ENCODE peak calls at places on chromosomes 3 and 15, in five cellular contexts. V is lower lobe of right lung, B is left lung, H is A549, S is lung. O is an unnamed sample.

GRCh38 chr3:18812316-18812715 is 336.0 kb upstream of the KCNH8 start:
- DNase-seq in V (no peak), H (no peak), S (no peak), B (no peak), O (no peak)

GRCh38 chr15:63668601-63669000 is 71.4 kb downstream of the FBXL22 start:
- DNase-seq in B (no peak), V (no peak), H (no peak), S (no peak), O (no peak)

GRCh38 chr15:57019496-57020160 is 101.2 kb downstream of the TCF12 start:
- DNase-seq in B (no peak), S (no peak), V (no peak), H (no peak), O (no peak)

GRCh38 chr3:181727122-181728036 is 15.7 kb downstream of the SOX2 start:
- DNase-seq in B (no peak), H (no peak), V (no peak), S (no peak), O (no peak)

GRCh38 chr3:43867673-43868072 is 176.9 kb downstream of the ABHD5 start:
- DNase-seq in B (no peak), S (no peak), H (no peak), V (no peak), O (no peak)

GRCh38 chr3:148723591-148723990 is 25.9 kb downstream of the AGTR1 start:
- DNase-seq in H (peak), S (no peak), B (no peak), V (no peak), O (no peak)

GRCh38 chr3:190307164-190307545 is 15.1 kb downstream of the CLDN1 start:
- DNase-seq in B (no peak), S (no peak), V (no peak), H (no peak), O (no peak)

GRCh38 chr15:51796777-51797474 is 32.5 kb upstream of the TMOD3 start:
- DNase-seq in V (no peak), B (no peak), H (peak), S (no peak), O (no peak)

GRCh38 chr3:149243540-149243939 is 21.9 kb upstream of the CP start:
- DNase-seq in H (no peak), S (no peak), V (no peak), B (no peak), O (no peak)

GRCh38 chr3:56443372-56443771 is 24.9 kb downstream of the ERC2 start:
- DNase-seq in H (no peak), V (no peak), S (no peak), B (no peak), O (no peak)

GRCh38 chr3:180420804-180421203 is 181.2 kb upstream of the TTC14 start:
- DNase-seq in S (no peak), V (no peak), H (no peak), B (no peak), O (no peak)

GRCh38 chr3:66796343-66796742 is 201.8 kb upstream of the KBTBD8 start:
- DNase-seq in V (no peak), S (no peak), H (no peak), B (no peak), O (no peak)

GRCh38 chr3:21310176-21310575 is 440.8 kb downstream of the ZNF385D start:
- DNase-seq in V (no peak), B (no peak), H (no peak), S (no peak), O (no peak)

GRCh38 chr3:104906001-104906639 is 460.6 kb upstream of the ALCAM start:
- DNase-seq in H (no peak), V (no peak), S (no peak), B (peak), O (no peak)

GRCh38 chr3:168024537-168024941 is 71.2 kb downstream of the GOLIM4 start:
- DNase-seq in V (no peak), S (no peak), B (no peak), H (no peak), O (no peak)

GRCh38 chr3:56753206-56753605 is 48.5 kb downstream of the ARHGEF3 start:
- DNase-seq in B (no peak), V (no peak), H (no peak), S (no peak), O (no peak)

GRCh38 chr3:194574639-194575483 is 58.4 kb downstream of the TMEM44 start:
- DNase-seq in S (no peak), V (no peak), B (no peak), H (no peak), O (no peak)

GRCh38 chr3:78724886-78725285 is 1042.9 kb downstream of the ROBO1 start:
- DNase-seq in H (no peak), S (no peak), B (no peak), V (no peak), O (no peak)

GRCh38 chr3:114673481-114673880 is 379.7 kb downstream of the TIGIT start:
- DNase-seq in S (no peak), B (no peak), H (no peak), V (no peak), O (no peak)

GRCh38 chr15:81785679-81786078 is 260.1 kb downstream of the MEX3B start:
- DNase-seq in V (no peak), S (no peak), H (no peak), B (no peak), O (no peak)

GRCh38 chr15:51160484-51160883 is 65.8 kb upstream of the TNFAIP8L3 start:
- DNase-seq in B (no peak), H (no peak), S (no peak), V (no peak), O (peak)

GRCh38 chr15:44545934-44546802 is 9.2 kb downstream of the EIF3J start:
- DNase-seq in V (no peak), H (no peak), S (no peak), B (no peak), O (no peak)

GRCh38 chr3:41088882-41089281 is 110.4 kb upstream of the CTNNB1 start:
- DNase-seq in B (no peak), V (no peak), H (no peak), S (no peak), O (no peak)

GRCh38 chr15:70584838-70585706 is 178.3 kb downstream of the UACA start:
- DNase-seq in H (peak), V (no peak), B (no peak), S (no peak), O (no peak)
- TF ChIP-seq CTCF in H (peak), V (peak), B (peak), S (no peak), O (no peak)

DNA sequence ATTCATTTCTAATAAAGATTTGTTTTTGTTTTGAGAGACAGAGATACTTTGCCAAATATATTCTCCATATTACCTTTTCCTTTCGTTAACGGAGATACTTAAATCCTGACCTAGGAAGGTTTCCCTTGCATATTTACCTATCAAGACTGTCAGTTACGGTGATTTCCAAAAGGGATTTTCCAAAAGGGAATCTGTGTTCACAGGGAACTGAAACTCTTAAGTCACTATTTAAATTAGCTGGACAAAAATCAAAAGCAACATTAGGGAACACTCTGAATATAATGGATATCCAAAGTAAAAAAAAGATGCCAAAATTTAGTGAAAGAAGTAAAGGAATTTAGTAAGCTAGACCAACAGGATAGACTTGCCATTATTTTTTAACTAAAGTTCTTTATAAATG is 576 bp downstream of the LRRFIP2 start:
- DNase-seq in H (no peak), V (no peak), B (no peak), S (no peak), O (no peak)
- H3K4me3 ChIP-seq in H (no peak), V (peak), B (peak), S (no peak), O (peak)

GRCh38 chr3:72451840-72452239 is 396.4 kb downstream of the SHQ1 start:
- DNase-seq in S (no peak), B (no peak), V (no peak), H (no peak), O (no peak)

GRCh38 chr3:72449551-72449950 is 398.7 kb downstream of the SHQ1 start:
- DNase-seq in S (no peak), H (no peak), B (no peak), V (no peak), O (no peak)

GRCh38 chr3:72453686-72454085 is 394.6 kb downstream of the SHQ1 start:
- DNase-seq in H (no peak), V (no peak), B (no peak), S (no peak), O (no peak)

GRCh38 chr3:72448858-72449257 is 399.4 kb downstream of the SHQ1 start:
- DNase-seq in B (no peak), S (no peak), V (no peak), H (no peak), O (no peak)

DNA sequence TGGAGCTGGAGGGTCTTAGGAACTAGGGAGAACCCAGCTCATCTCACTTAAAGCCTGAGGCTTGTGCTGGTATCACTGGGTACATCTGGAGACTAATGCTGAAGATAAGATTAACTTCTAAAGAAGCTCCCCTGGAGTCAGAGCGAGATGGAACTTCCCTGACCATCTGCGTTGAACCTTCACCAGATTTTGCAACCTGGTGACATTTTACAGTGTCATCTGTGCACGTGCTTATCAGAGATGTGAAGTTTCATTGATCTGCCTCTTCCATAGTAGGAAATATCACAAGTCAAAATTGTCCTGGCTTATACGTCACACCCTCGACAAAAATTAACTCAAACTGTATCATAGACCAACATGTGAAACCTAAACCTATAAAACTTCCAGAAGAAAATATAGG is 395.5 kb downstream of the SHQ1 start:
- DNase-seq in B (no peak), H (no peak), S (no peak), V (no peak), O (no peak)
- H3K27ac ChIP-seq in B (no peak), H (no peak), S (no peak), V (no peak), O (no peak)

GRCh38 chr3:134640872-134641470 is 9.9 kb downstream of the KY start:
- DNase-seq in H (peak), B (no peak), S (no peak), V (no peak), O (peak)
- TF ChIP-seq CTCF in H (peak), B (peak), S (no peak), V (peak), O (peak)

GRCh38 chr15:38553071-38553470 is 11.5 kb downstream of the RASGRP1 start:
- DNase-seq in S (no peak), B (no peak), V (no peak), H (no peak), O (no peak)

GRCh38 chr15:38545179-38545578 is 19.4 kb downstream of the RASGRP1 start:
- DNase-seq in B (no peak), H (no peak), V (no peak), S (no peak), O (no peak)

GRCh38 chr15:38549222-38549621 is 15.4 kb downstream of the RASGRP1 start:
- DNase-seq in B (no peak), S (no peak), V (no peak), H (no peak), O (no peak)

GRCh38 chr15:38551720-38552627 is 12.6 kb downstream of the RASGRP1 start:
- DNase-seq in H (no peak), S (no peak), B (no peak), V (no peak), O (no peak)

DNA sequence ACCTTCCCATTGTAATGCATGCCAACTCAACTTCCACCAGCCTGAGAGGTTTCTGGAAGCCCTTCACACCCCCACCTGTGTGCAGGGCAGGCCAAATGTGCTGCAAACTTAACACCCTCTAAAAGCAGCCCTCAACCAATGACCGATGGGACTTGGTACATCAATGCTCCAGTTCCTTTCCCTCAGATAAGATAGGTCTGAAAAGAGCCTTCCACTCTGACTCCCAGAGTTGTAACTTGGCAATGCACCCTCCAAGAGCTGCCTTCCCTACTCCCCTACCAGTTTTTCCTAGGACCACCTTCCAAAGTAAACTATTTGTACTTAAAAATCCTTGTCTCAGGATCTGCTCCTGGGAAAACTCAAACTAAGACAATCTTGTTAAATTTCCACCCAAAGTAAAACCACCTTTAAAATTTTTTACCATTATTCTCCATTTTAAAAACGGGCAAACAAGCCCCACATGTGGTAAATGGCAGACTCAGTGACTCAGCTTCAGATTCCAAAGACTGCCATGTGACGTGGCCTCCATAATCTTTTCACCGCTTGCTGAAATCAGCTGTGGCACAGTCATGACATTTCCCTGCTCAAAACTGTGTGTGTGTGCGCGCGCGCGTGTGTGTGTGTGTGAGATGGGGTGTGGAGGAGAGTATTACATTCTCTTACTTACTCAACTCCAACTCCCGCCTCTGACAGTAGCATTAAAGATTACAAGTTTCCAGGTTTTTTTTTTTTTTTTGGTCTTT is 17.2 kb downstream of the RASGRP1 start:
- DNase-seq in V (no peak), H (no peak), B (no peak), S (no peak), O (no peak)
- H3K4me3 ChIP-seq in V (no peak), H (no peak), B (no peak), S (no peak), O (no peak)

DNA sequence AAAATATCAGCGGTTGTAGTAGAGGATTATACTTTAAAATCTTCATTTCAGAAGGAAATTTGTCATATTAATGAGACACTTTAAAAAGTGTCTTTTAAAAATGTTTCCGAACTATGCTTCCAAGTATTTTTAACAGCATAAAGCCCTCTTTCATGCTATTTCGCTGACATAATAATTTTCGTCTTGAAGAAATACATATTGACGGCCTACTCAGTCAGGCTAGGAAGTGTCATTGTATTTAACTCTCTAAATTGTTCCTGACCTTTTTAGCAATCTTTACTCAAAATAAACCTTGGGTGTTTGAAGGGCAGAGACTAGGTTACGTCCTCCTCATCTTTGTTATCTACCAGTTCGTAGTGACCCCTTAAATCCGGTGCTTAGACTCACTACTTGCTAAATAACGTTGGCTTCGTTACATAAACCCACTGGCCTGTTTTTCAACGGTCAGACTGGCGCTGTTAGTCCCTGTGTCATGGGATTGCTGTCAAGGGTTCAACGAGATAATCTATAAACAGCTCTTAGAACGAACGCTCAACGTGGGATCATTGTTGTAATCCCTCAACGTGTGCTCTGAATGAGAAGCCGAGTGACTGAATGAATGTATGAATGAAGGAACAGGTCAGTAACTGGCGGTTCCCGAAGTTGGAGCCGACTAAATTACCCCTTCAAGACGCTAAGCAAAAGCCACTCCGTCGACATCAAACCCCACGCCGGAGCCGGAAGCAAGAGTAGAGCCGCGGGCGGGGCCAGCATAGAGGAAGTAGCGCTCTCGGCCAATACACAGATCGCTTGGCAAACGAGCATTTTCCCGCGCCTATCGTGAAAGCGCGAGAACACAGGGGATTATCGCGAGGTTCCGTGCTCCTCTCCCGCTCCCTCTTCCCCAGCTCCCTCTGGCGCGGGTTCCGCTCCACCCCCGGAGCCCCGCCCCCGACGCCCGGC is 516 bp upstream of the LRRC28 start:
- DNase-seq in V (peak), H (peak), S (peak), B (peak), O (peak)
- H3K27ac ChIP-seq in V (peak), H (peak), S (peak), B (peak), O (peak)

GRCh38 chr3:126737527-126737926 is 33.5 kb downstream of the CHCHD6 start:
- DNase-seq in B (no peak), V (no peak), S (no peak), H (no peak), O (no peak)
- TF ChIP-seq CTCF in B (no peak), V (peak), S (no peak), H (no peak), O (peak)

GRCh38 chr3:58353722-58354553 is 21.2 kb downstream of the PXK start:
- DNase-seq in B (no peak), S (no peak), H (no peak), V (no peak), O (no peak)

GRCh38 chr3:58355174-58355573 is 22.5 kb downstream of the PXK start:
- DNase-seq in S (no peak), B (no peak), H (no peak), V (no peak), O (peak)

GRCh38 chr3:58357402-58357801 is 24.7 kb downstream of the PXK start:
- DNase-seq in B (no peak), S (no peak), H (no peak), V (no peak), O (no peak)

GRCh38 chr3:58358092-58358491 is 25.4 kb downstream of the PXK start:
- DNase-seq in B (no peak), H (no peak), V (no peak), S (no peak), O (no peak)

GRCh38 chr3:58356054-58356453 is 23.4 kb downstream of the PXK start:
- DNase-seq in S (no peak), V (peak), H (no peak), B (no peak), O (no peak)
- H3K4me3 ChIP-seq in S (no peak), V (no peak), H (no peak), B (no peak), O (no peak)

DNA sequence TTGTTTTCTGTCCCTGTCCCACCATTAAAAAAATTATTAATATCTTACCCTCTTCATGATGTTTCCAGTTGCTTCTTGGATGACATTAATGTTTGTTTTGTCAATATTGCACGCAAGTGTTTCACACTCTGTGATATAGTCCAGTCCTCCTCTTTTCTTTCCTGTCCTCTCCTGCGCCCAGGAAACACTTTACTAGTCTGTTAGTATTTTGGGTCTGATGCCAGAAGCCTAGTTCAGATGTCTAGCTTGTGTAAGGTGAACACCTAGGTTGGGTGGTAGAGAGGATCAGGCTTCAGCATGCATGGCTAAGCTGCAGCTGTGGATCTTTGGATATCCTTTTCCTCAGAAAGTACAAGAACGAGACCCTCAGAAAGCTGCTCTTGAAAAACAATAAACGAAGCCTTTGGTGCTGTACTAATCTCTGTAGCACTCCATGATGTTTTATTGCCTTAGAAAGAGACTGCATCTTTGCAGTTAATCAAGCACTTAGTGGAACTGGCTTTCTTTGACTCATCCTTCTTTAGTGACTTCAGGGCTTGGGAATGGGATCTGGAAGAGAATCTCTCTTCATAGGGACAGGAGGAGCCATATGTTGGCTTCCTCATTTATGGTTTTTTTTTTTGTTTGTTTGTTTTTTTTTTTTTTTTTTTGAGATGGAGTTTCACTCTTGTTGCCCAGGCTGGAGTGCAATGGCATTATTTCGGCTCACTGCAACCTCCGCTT is 253.4 kb downstream of the LPP start:
- DNase-seq in H (no peak), V (no peak), B (no peak), S (no peak), O (no peak)
- H3K27ac ChIP-seq in H (no peak), V (no peak), B (no peak), S (no peak), O (no peak)

GRCh38 chr3:127750226-127751031 is 71.9 kb downstream of the MGLL start:
- DNase-seq in H (no peak), B (no peak), V (no peak), S (no peak), O (no peak)

GRCh38 chr3:127748754-127749327 is 73.5 kb downstream of the MGLL start:
- DNase-seq in S (peak), H (no peak), B (peak), V (peak), O (no peak)

GRCh38 chr3:127747751-127748521 is 74.4 kb downstream of the MGLL start:
- DNase-seq in S (peak), B (peak), V (peak), H (peak), O (no peak)

GRCh38 chr3:127749787-127750225 is 72.5 kb downstream of the MGLL start:
- DNase-seq in H (no peak), S (no peak), B (no peak), V (no peak), O (no peak)

DNA sequence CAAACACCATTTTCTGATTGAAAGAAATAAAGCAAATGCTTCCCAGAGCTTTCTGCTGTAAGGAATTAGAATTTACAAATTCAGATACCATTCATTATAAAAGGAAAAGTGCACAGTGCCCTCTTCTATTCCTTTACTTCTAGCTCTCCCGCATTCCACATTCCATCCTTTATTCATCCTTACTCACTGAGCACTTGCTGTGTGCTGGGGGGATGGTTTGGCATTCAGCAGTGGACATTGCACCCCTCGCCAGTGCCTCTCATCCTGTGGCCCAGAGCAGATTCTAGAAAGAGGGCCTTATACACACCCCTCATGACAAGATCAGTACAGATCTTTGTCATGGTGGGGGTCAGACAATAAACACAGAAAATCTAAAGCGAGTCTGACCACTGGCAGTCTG is 73.0 kb downstream of the MGLL start:
- DNase-seq in H (no peak), B (no peak), V (no peak), S (no peak), O (no peak)
- TF ChIP-seq CTCF in H (no peak), B (no peak), V (no peak), S (no peak), O (no peak)